ENCODE peak calls at places on chromosomes 11 and 22, in nine cellular contexts. V is NCI-H460; S is activated CD8-positive, alpha-beta memory T cell treated with anti-CD3 and anti-CD28 coated beads, Interleukin-2, amount 50 U/mL, for 48 hours; T is adipocyte; C is activated naive CD8-positive, alpha-beta T cell treated with anti-CD3 and anti-CD28 coated beads, Interleukin-2, amount 50 U/mL, for 24 hours; N is stimulated activated CD4-positive, alpha-beta T cell treated with anti-CD3 and anti-CD28 coated beads, Interleukin-1b, Interleukin-23, amount 100 ng/mL, for 4 hours; X is amygdala; W is GM13976; E is right lobe of liver. I is an unnamed sample.

GRCh38 chr11:102007567-102008437 is 39.4 kb upstream of the CFAP300 start:
- DNase-seq in V (peak), S (no peak), T (peak), C (no peak), N (no peak), X (no peak), W (peak), E (no peak), I (no peak)

GRCh38 chr11:120280566-120281160 is 40.7 kb downstream of the POU2F3 start:
- DNase-seq in V (no peak), S (no peak), T (no peak), C (no peak), N (no peak), X (no peak), W (no peak), E (no peak), I (no peak)

GRCh38 chr22:37843746-37844089 is 416 bp downstream of the ANKRD54 start:
- DNase-seq in V (no peak), S (peak), T (peak), C (peak), N (no peak), X (no peak), W (peak), E (peak), I (peak)

GRCh38 chr11:86807356-86807755 is 7.0 kb downstream of the PRSS23 start:
- DNase-seq in V (no peak), S (no peak), T (no peak), C (no peak), N (no peak), X (no peak), W (no peak), E (no peak), I (no peak)

GRCh38 chr11:129710423-129710822 is 105.2 kb upstream of the TMEM45B start:
- DNase-seq in V (no peak), S (no peak), T (no peak), C (no peak), N (no peak), X (no peak), W (no peak), E (no peak), I (no peak)

GRCh38 chr11:94786264-94787126 is 18.3 kb downstream of the AMOTL1 start:
- DNase-seq in V (no peak), S (no peak), T (peak), C (no peak), N (no peak), X (no peak), W (peak), E (no peak), I (no peak)

GRCh38 chr11:45983471-45983845 is 61.0 kb downstream of the LARGE2 start:
- DNase-seq in V (no peak), S (no peak), T (no peak), C (no peak), N (no peak), X (no peak), W (no peak), E (no peak), I (no peak)

GRCh38 chr11:13110929-13111812 is 102.1 kb downstream of the RASSF10 start:
- DNase-seq in V (no peak), S (no peak), T (no peak), C (no peak), N (no peak), X (no peak), W (no peak), E (no peak), I (no peak)

GRCh38 chr11:34342008-34342533 is 15.7 kb downstream of the ABTB2 start:
- DNase-seq in V (no peak), S (no peak), T (no peak), C (no peak), N (no peak), X (no peak), W (no peak), E (no peak), I (no peak)

GRCh38 chr11:64609436-64610047 is 18.5 kb downstream of the SLC22A12 start:
- DNase-seq in V (no peak), S (no peak), T (no peak), C (no peak), N (no peak), X (no peak), W (no peak), E (no peak), I (no peak)

GRCh38 chr22:38236786-38237185 is 35.0 kb downstream of the MAFF start:
- DNase-seq in V (no peak), S (no peak), T (no peak), C (no peak), N (no peak), X (no peak), W (no peak), E (no peak), I (no peak)

GRCh38 chr22:27386186-27386585 is 415.4 kb downstream of the MN1 start:
- DNase-seq in V (no peak), S (no peak), T (no peak), C (no peak), N (no peak), X (no peak), W (no peak), E (no peak), I (no peak)

GRCh38 chr11:9853929-9854557 is 190.2 kb downstream of the SWAP70 start:
- DNase-seq in V (no peak), S (no peak), T (peak), C (no peak), N (no peak), X (no peak), W (no peak), E (no peak), I (no peak)

GRCh38 chr11:47051217-47051616 is 114.7 kb downstream of the CSTPP1 start:
- DNase-seq in V (no peak), S (no peak), T (peak), C (no peak), N (no peak), X (no peak), W (no peak), E (no peak), I (no peak)

GRCh38 chr22:44575344-44576268 is 77.6 kb upstream of the RTL6 start:
- DNase-seq in V (no peak), S (peak), T (no peak), C (no peak), N (no peak), X (no peak), W (no peak), E (no peak), I (no peak)

GRCh38 chr11:5154657-5155056 is at the start of gene OR52A1:
- DNase-seq in V (no peak), S (no peak), T (no peak), C (no peak), N (no peak), X (no peak), W (no peak), E (no peak), I (no peak)

GRCh38 chr11:128884703-128885338 is 6.3 kb upstream of the KCNJ5 start:
- DNase-seq in V (peak), S (peak), T (peak), C (peak), N (peak), X (no peak), W (peak), E (peak), I (peak)

GRCh38 chr11:10208045-10208674 is 85.9 kb downstream of the SBF2 start:
- DNase-seq in V (peak), S (no peak), T (peak), C (no peak), N (no peak), X (no peak), W (peak), E (no peak), I (no peak)

GRCh38 chr11:65546217-65546958 is 11.8 kb downstream of the LTBP3 start:
- DNase-seq in V (no peak), S (peak), T (no peak), C (peak), N (peak), X (no peak), W (peak), E (peak), I (peak)

GRCh38 chr22:48188211-48188845 is 1425.9 kb downstream of the TBC1D22A start:
- DNase-seq in V (no peak), S (peak), T (no peak), C (peak), N (no peak), X (no peak), W (no peak), E (no peak), I (no peak)

GRCh38 chr11:75547617-75548054 is 14.4 kb upstream of the SERPINH1 start:
- DNase-seq in V (peak), S (no peak), T (peak), C (peak), N (no peak), X (no peak), W (peak), E (peak), I (peak)

GRCh38 chr22:39738746-39739145 is 154.8 kb downstream of the ENTHD1 start:
- DNase-seq in V (no peak), S (no peak), T (peak), C (no peak), N (no peak), X (no peak), W (no peak), E (no peak), I (no peak)

GRCh38 chr11:126591966-126592489 is 236.5 kb downstream of the ST3GAL4 start:
- DNase-seq in V (no peak), S (no peak), T (no peak), C (no peak), N (no peak), X (no peak), W (no peak), E (no peak), I (no peak)

GRCh38 chr11:108870373-108871020 is 205.6 kb downstream of the DDX10 start:
- DNase-seq in V (no peak), S (no peak), T (peak), C (no peak), N (no peak), X (no peak), W (no peak), E (no peak), I (no peak)

GRCh38 chr22:46613606-46613997 is 6.6 kb upstream of the GRAMD4 start:
- DNase-seq in V (no peak), S (peak), T (peak), C (peak), N (no peak), X (no peak), W (peak), E (peak), I (peak)

GRCh38 chr11:130407978-130408377 is 20.4 kb downstream of the ADAMTS8 start:
- DNase-seq in V (no peak), S (no peak), T (peak), C (no peak), N (no peak), X (no peak), W (no peak), E (no peak), I (no peak)

GRCh38 chr11:75626692-75627536 is 41.9 kb downstream of the MAP6 start:
- DNase-seq in V (no peak), S (no peak), T (peak), C (no peak), N (no peak), X (no peak), W (no peak), E (no peak), I (no peak)

GRCh38 chr11:10930961-10931760 is 73.3 kb upstream of the ZBED5 start:
- DNase-seq in V (peak), S (peak), T (peak), C (peak), N (peak), X (no peak), W (peak), E (peak), I (peak)

GRCh38 chr11:128766687-128767086 is 72.8 kb downstream of the FLI1 start:
- DNase-seq in V (no peak), S (no peak), T (no peak), C (no peak), N (no peak), X (no peak), W (no peak), E (no peak), I (no peak)

GRCh38 chr11:80362578-80362977 is 921.7 kb upstream of the TENM4 start:
- DNase-seq in V (no peak), S (no peak), T (no peak), C (no peak), N (no peak), X (no peak), W (no peak), E (no peak), I (no peak)

GRCh38 chr11:57427692-57428082 is 766 bp upstream of the SLC43A3 start:
- DNase-seq in V (no peak), S (no peak), T (no peak), C (no peak), N (no peak), X (peak), W (no peak), E (peak), I (no peak)

GRCh38 chr11:70859180-70859579 is 393.2 kb downstream of the SHANK2 start:
- DNase-seq in V (no peak), S (no peak), T (no peak), C (no peak), N (no peak), X (no peak), W (no peak), E (no peak), I (no peak)

GRCh38 chr11:121082670-121083069 is 18.4 kb upstream of the TECTA start:
- DNase-seq in V (no peak), S (no peak), T (no peak), C (no peak), N (no peak), X (no peak), W (no peak), E (no peak), I (no peak)

GRCh38 chr11:798093-798713 is at the start of gene SLC25A22:
- DNase-seq in V (peak), S (peak), T (peak), C (peak), N (peak), X (no peak), W (peak), E (peak), I (peak)

GRCh38 chr11:114183041-114183511 is 113.1 kb upstream of the NNMT start:
- DNase-seq in V (no peak), S (peak), T (no peak), C (peak), N (peak), X (no peak), W (no peak), E (no peak), I (peak)

GRCh38 chr22:32331918-32332725 is 25.5 kb upstream of the RFPL3 start:
- DNase-seq in V (no peak), S (peak), T (no peak), C (no peak), N (no peak), X (no peak), W (no peak), E (peak), I (no peak)

I was measured in activated naive CD4-positive, alpha-beta T cell treated with Interleukin-2 at 50 U/mL for 16 hours.